ENCODE peak calls at places on chromosomes 4 and X, in ten cellular contexts. One of them, this sample, is unnamed.

GRCh38 chrX:112677167-112677566 is 2.6 kb downstream of the LHFPL1 start:
- DNase-seq in aorta: no peak
- DNase-seq in Calu3: no peak
- DNase-seq in T-helper 2 cell: no peak
- DNase-seq in H54: no peak
- DNase-seq in ACHN: no peak
- DNase-seq in kidney: no peak
- DNase-seq in fibroblast of lung: no peak
- DNase-seq in NCI-H2029: no peak
- DNase-seq in stimulated activated effector memory CD8-positive, alpha-beta T cell treated with anti-CD3 and anti-CD28 coated beads, Interleukin-12 subunit alpha, Interleukin-12 subunit beta, amount 100 ng/mL, for 72 hours: no peak
- DNase-seq in this sample: no peak

GRCh38 chr4:39048291-39048690 is 13.7 kb upstream of the KLHL5 start:
- DNase-seq in aorta: no peak
- DNase-seq in Calu3: no peak
- DNase-seq in T-helper 2 cell: no peak
- DNase-seq in H54: no peak
- DNase-seq in ACHN: no peak
- DNase-seq in kidney: no peak
- DNase-seq in fibroblast of lung: no peak
- DNase-seq in NCI-H2029: no peak
- DNase-seq in stimulated activated effector memory CD8-positive, alpha-beta T cell treated with anti-CD3 and anti-CD28 coated beads, Interleukin-12 subunit alpha, Interleukin-12 subunit beta, amount 100 ng/mL, for 72 hours: no peak
- DNase-seq in this sample: no peak

GRCh38 chr4:150310159-150310895 is 232.1 kb downstream of the DCLK2 start:
- DNase-seq in aorta: no peak
- DNase-seq in Calu3: no peak
- DNase-seq in T-helper 2 cell: no peak
- DNase-seq in H54: no peak
- DNase-seq in ACHN: peak
- DNase-seq in kidney: no peak
- DNase-seq in fibroblast of lung: no peak
- DNase-seq in NCI-H2029: no peak
- DNase-seq in stimulated activated effector memory CD8-positive, alpha-beta T cell treated with anti-CD3 and anti-CD28 coated beads, Interleukin-12 subunit alpha, Interleukin-12 subunit beta, amount 100 ng/mL, for 72 hours: no peak
- DNase-seq in this sample: no peak

GRCh38 chr4:38734886-38735285 is 47.9 kb downstream of the TLR10 start:
- DNase-seq in aorta: no peak
- DNase-seq in Calu3: no peak
- DNase-seq in T-helper 2 cell: no peak
- DNase-seq in H54: no peak
- DNase-seq in ACHN: no peak
- DNase-seq in kidney: no peak
- DNase-seq in fibroblast of lung: no peak
- DNase-seq in NCI-H2029: peak
- DNase-seq in stimulated activated effector memory CD8-positive, alpha-beta T cell treated with anti-CD3 and anti-CD28 coated beads, Interleukin-12 subunit alpha, Interleukin-12 subunit beta, amount 100 ng/mL, for 72 hours: no peak
- DNase-seq in this sample: no peak

GRCh38 chr4:149719357-149719756 is 96.3 kb downstream of the IQCM start:
- DNase-seq in aorta: no peak
- DNase-seq in Calu3: no peak
- DNase-seq in T-helper 2 cell: no peak
- DNase-seq in H54: no peak
- DNase-seq in ACHN: no peak
- DNase-seq in kidney: no peak
- DNase-seq in fibroblast of lung: no peak
- DNase-seq in NCI-H2029: no peak
- DNase-seq in stimulated activated effector memory CD8-positive, alpha-beta T cell treated with anti-CD3 and anti-CD28 coated beads, Interleukin-12 subunit alpha, Interleukin-12 subunit beta, amount 100 ng/mL, for 72 hours: no peak
- DNase-seq in this sample: no peak

GRCh38 chr4:121938282-121939092 is 13.4 kb downstream of the TRPC3 start:
- DNase-seq in aorta: no peak
- DNase-seq in Calu3: no peak
- DNase-seq in T-helper 2 cell: peak
- DNase-seq in H54: no peak
- DNase-seq in ACHN: no peak
- DNase-seq in kidney: no peak
- DNase-seq in fibroblast of lung: no peak
- DNase-seq in NCI-H2029: no peak
- DNase-seq in stimulated activated effector memory CD8-positive, alpha-beta T cell treated with anti-CD3 and anti-CD28 coated beads, Interleukin-12 subunit alpha, Interleukin-12 subunit beta, amount 100 ng/mL, for 72 hours: no peak
- DNase-seq in this sample: no peak

GRCh38 chr4:72779256-72779655 is 210.2 kb upstream of the ADAMTS3 start:
- DNase-seq in aorta: no peak
- DNase-seq in Calu3: no peak
- DNase-seq in T-helper 2 cell: no peak
- DNase-seq in H54: no peak
- DNase-seq in ACHN: no peak
- DNase-seq in kidney: no peak
- DNase-seq in fibroblast of lung: no peak
- DNase-seq in NCI-H2029: no peak
- DNase-seq in stimulated activated effector memory CD8-positive, alpha-beta T cell treated with anti-CD3 and anti-CD28 coated beads, Interleukin-12 subunit alpha, Interleukin-12 subunit beta, amount 100 ng/mL, for 72 hours: no peak
- DNase-seq in this sample: no peak

GRCh38 chrX:101097546-101098453 is at the start of gene CENPI:
- DNase-seq in aorta: peak
- DNase-seq in Calu3: peak
- DNase-seq in T-helper 2 cell: peak
- DNase-seq in H54: peak
- DNase-seq in ACHN: peak
- DNase-seq in kidney: peak
- DNase-seq in fibroblast of lung: peak
- DNase-seq in NCI-H2029: peak
- DNase-seq in stimulated activated effector memory CD8-positive, alpha-beta T cell treated with anti-CD3 and anti-CD28 coated beads, Interleukin-12 subunit alpha, Interleukin-12 subunit beta, amount 100 ng/mL, for 72 hours: peak
- DNase-seq in this sample: peak

GRCh38 chr4:71602271-71602890 is 181.5 kb downstream of the GC start:
- DNase-seq in aorta: no peak
- DNase-seq in Calu3: peak
- DNase-seq in T-helper 2 cell: no peak
- DNase-seq in H54: no peak
- DNase-seq in ACHN: no peak
- DNase-seq in kidney: no peak
- DNase-seq in fibroblast of lung: no peak
- DNase-seq in NCI-H2029: no peak
- DNase-seq in stimulated activated effector memory CD8-positive, alpha-beta T cell treated with anti-CD3 and anti-CD28 coated beads, Interleukin-12 subunit alpha, Interleukin-12 subunit beta, amount 100 ng/mL, for 72 hours: no peak
- DNase-seq in this sample: no peak

GRCh38 chrX:151871244-151871643 is 41.4 kb upstream of the MAGEA4 start:
- DNase-seq in aorta: no peak
- DNase-seq in Calu3: peak
- DNase-seq in T-helper 2 cell: no peak
- DNase-seq in H54: peak
- DNase-seq in ACHN: peak
- DNase-seq in kidney: no peak
- DNase-seq in fibroblast of lung: peak
- DNase-seq in NCI-H2029: no peak
- DNase-seq in stimulated activated effector memory CD8-positive, alpha-beta T cell treated with anti-CD3 and anti-CD28 coated beads, Interleukin-12 subunit alpha, Interleukin-12 subunit beta, amount 100 ng/mL, for 72 hours: no peak
- DNase-seq in this sample: no peak

GRCh38 chrX:55056820-55057690 is 17.8 kb upstream of the PAGE2B start:
- DNase-seq in aorta: no peak
- DNase-seq in Calu3: no peak
- DNase-seq in T-helper 2 cell: peak
- DNase-seq in H54: no peak
- DNase-seq in ACHN: no peak
- DNase-seq in kidney: no peak
- DNase-seq in fibroblast of lung: peak
- DNase-seq in NCI-H2029: no peak
- DNase-seq in stimulated activated effector memory CD8-positive, alpha-beta T cell treated with anti-CD3 and anti-CD28 coated beads, Interleukin-12 subunit alpha, Interleukin-12 subunit beta, amount 100 ng/mL, for 72 hours: no peak
- DNase-seq in this sample: no peak

GRCh38 chrX:132774312-132774711 is 184.1 kb downstream of the HS6ST2 start:
- DNase-seq in aorta: no peak
- DNase-seq in Calu3: no peak
- DNase-seq in T-helper 2 cell: no peak
- DNase-seq in H54: no peak
- DNase-seq in ACHN: no peak
- DNase-seq in kidney: no peak
- DNase-seq in fibroblast of lung: no peak
- DNase-seq in NCI-H2029: no peak
- DNase-seq in stimulated activated effector memory CD8-positive, alpha-beta T cell treated with anti-CD3 and anti-CD28 coated beads, Interleukin-12 subunit alpha, Interleukin-12 subunit beta, amount 100 ng/mL, for 72 hours: no peak
- DNase-seq in this sample: no peak

GRCh38 chr4:156347412-156348075 is 393.9 kb upstream of the CTSO start:
- DNase-seq in aorta: no peak
- DNase-seq in Calu3: no peak
- DNase-seq in T-helper 2 cell: no peak
- DNase-seq in H54: no peak
- DNase-seq in ACHN: peak
- DNase-seq in kidney: no peak
- DNase-seq in fibroblast of lung: peak
- DNase-seq in NCI-H2029: no peak
- DNase-seq in stimulated activated effector memory CD8-positive, alpha-beta T cell treated with anti-CD3 and anti-CD28 coated beads, Interleukin-12 subunit alpha, Interleukin-12 subunit beta, amount 100 ng/mL, for 72 hours: no peak
- DNase-seq in this sample: no peak

GRCh38 chr4:150238591-150238990 is 160.3 kb downstream of the DCLK2 start:
- DNase-seq in aorta: no peak
- DNase-seq in Calu3: no peak
- DNase-seq in T-helper 2 cell: no peak
- DNase-seq in H54: no peak
- DNase-seq in ACHN: no peak
- DNase-seq in kidney: no peak
- DNase-seq in fibroblast of lung: peak
- DNase-seq in NCI-H2029: no peak
- DNase-seq in stimulated activated effector memory CD8-positive, alpha-beta T cell treated with anti-CD3 and anti-CD28 coated beads, Interleukin-12 subunit alpha, Interleukin-12 subunit beta, amount 100 ng/mL, for 72 hours: no peak
- DNase-seq in this sample: no peak

GRCh38 chr4:184845367-184846011 is 19.7 kb upstream of the ACSL1 start:
- DNase-seq in aorta: no peak
- DNase-seq in Calu3: peak
- DNase-seq in T-helper 2 cell: no peak
- DNase-seq in H54: no peak
- DNase-seq in ACHN: no peak
- DNase-seq in kidney: no peak
- DNase-seq in fibroblast of lung: peak
- DNase-seq in NCI-H2029: no peak
- DNase-seq in stimulated activated effector memory CD8-positive, alpha-beta T cell treated with anti-CD3 and anti-CD28 coated beads, Interleukin-12 subunit alpha, Interleukin-12 subunit beta, amount 100 ng/mL, for 72 hours: no peak
- DNase-seq in this sample: no peak

GRCh38 chr4:74875451-74875850 is 57.5 kb upstream of the PARM1 start:
- DNase-seq in aorta: no peak
- DNase-seq in Calu3: no peak
- DNase-seq in T-helper 2 cell: no peak
- DNase-seq in H54: no peak
- DNase-seq in ACHN: no peak
- DNase-seq in kidney: no peak
- DNase-seq in fibroblast of lung: no peak
- DNase-seq in NCI-H2029: no peak
- DNase-seq in stimulated activated effector memory CD8-positive, alpha-beta T cell treated with anti-CD3 and anti-CD28 coated beads, Interleukin-12 subunit alpha, Interleukin-12 subunit beta, amount 100 ng/mL, for 72 hours: no peak
- DNase-seq in this sample: peak

GRCh38 chr4:8641931-8642650 is 49.5 kb downstream of the CPZ start:
- DNase-seq in aorta: no peak
- DNase-seq in Calu3: no peak
- DNase-seq in T-helper 2 cell: no peak
- DNase-seq in H54: no peak
- DNase-seq in ACHN: no peak
- DNase-seq in kidney: peak
- DNase-seq in fibroblast of lung: no peak
- DNase-seq in NCI-H2029: no peak
- DNase-seq in stimulated activated effector memory CD8-positive, alpha-beta T cell treated with anti-CD3 and anti-CD28 coated beads, Interleukin-12 subunit alpha, Interleukin-12 subunit beta, amount 100 ng/mL, for 72 hours: no peak
- DNase-seq in this sample: no peak

GRCh38 chrX:110741213-110741796 is 54.3 kb downstream of the CHRDL1 start:
- DNase-seq in aorta: no peak
- DNase-seq in Calu3: no peak
- DNase-seq in T-helper 2 cell: no peak
- DNase-seq in H54: peak
- DNase-seq in ACHN: peak
- DNase-seq in kidney: no peak
- DNase-seq in fibroblast of lung: peak
- DNase-seq in NCI-H2029: no peak
- DNase-seq in stimulated activated effector memory CD8-positive, alpha-beta T cell treated with anti-CD3 and anti-CD28 coated beads, Interleukin-12 subunit alpha, Interleukin-12 subunit beta, amount 100 ng/mL, for 72 hours: no peak
- DNase-seq in this sample: no peak

GRCh38 chrX:27679281-27679680 is 89.1 kb downstream of the DCAF8L2 start:
- DNase-seq in aorta: no peak
- DNase-seq in Calu3: no peak
- DNase-seq in T-helper 2 cell: no peak
- DNase-seq in H54: no peak
- DNase-seq in ACHN: no peak
- DNase-seq in kidney: no peak
- DNase-seq in fibroblast of lung: no peak
- DNase-seq in NCI-H2029: no peak
- DNase-seq in stimulated activated effector memory CD8-positive, alpha-beta T cell treated with anti-CD3 and anti-CD28 coated beads, Interleukin-12 subunit alpha, Interleukin-12 subunit beta, amount 100 ng/mL, for 72 hours: no peak
- DNase-seq in this sample: no peak

GRCh38 chr4:52028970-52029369 is 8.8 kb upstream of the LRRC66 start:
- DNase-seq in aorta: no peak
- DNase-seq in Calu3: no peak
- DNase-seq in T-helper 2 cell: no peak
- DNase-seq in H54: no peak
- DNase-seq in ACHN: peak
- DNase-seq in kidney: no peak
- DNase-seq in fibroblast of lung: peak
- DNase-seq in NCI-H2029: no peak
- DNase-seq in stimulated activated effector memory CD8-positive, alpha-beta T cell treated with anti-CD3 and anti-CD28 coated beads, Interleukin-12 subunit alpha, Interleukin-12 subunit beta, amount 100 ng/mL, for 72 hours: no peak
- DNase-seq in this sample: no peak

GRCh38 chrX:112979879-112980278 is 139.2 kb upstream of the AMOT start:
- DNase-seq in aorta: no peak
- DNase-seq in Calu3: no peak
- DNase-seq in T-helper 2 cell: no peak
- DNase-seq in H54: no peak
- DNase-seq in ACHN: no peak
- DNase-seq in kidney: no peak
- DNase-seq in fibroblast of lung: no peak
- DNase-seq in NCI-H2029: no peak
- DNase-seq in stimulated activated effector memory CD8-positive, alpha-beta T cell treated with anti-CD3 and anti-CD28 coated beads, Interleukin-12 subunit alpha, Interleukin-12 subunit beta, amount 100 ng/mL, for 72 hours: no peak
- DNase-seq in this sample: no peak

GRCh38 chrX:47351706-47352105 is 18.7 kb upstream of the ZNF157 start:
- DNase-seq in aorta: no peak
- DNase-seq in Calu3: no peak
- DNase-seq in T-helper 2 cell: no peak
- DNase-seq in H54: no peak
- DNase-seq in ACHN: no peak
- DNase-seq in kidney: no peak
- DNase-seq in fibroblast of lung: peak
- DNase-seq in NCI-H2029: no peak
- DNase-seq in stimulated activated effector memory CD8-positive, alpha-beta T cell treated with anti-CD3 and anti-CD28 coated beads, Interleukin-12 subunit alpha, Interleukin-12 subunit beta, amount 100 ng/mL, for 72 hours: no peak
- DNase-seq in this sample: no peak

GRCh38 chr4:2069986-2070385 is 10.9 kb downstream of the NAT8L start:
- DNase-seq in aorta: no peak
- DNase-seq in Calu3: no peak
- DNase-seq in T-helper 2 cell: no peak
- DNase-seq in H54: no peak
- DNase-seq in ACHN: no peak
- DNase-seq in kidney: peak
- DNase-seq in fibroblast of lung: no peak
- DNase-seq in NCI-H2029: no peak
- DNase-seq in stimulated activated effector memory CD8-positive, alpha-beta T cell treated with anti-CD3 and anti-CD28 coated beads, Interleukin-12 subunit alpha, Interleukin-12 subunit beta, amount 100 ng/mL, for 72 hours: no peak
- DNase-seq in this sample: no peak

GRCh38 chr4:56910172-56910967 is 2.7 kb downstream of the REST start:
- DNase-seq in aorta: no peak
- DNase-seq in Calu3: no peak
- DNase-seq in T-helper 2 cell: no peak
- DNase-seq in H54: no peak
- DNase-seq in ACHN: no peak
- DNase-seq in kidney: no peak
- DNase-seq in fibroblast of lung: no peak
- DNase-seq in NCI-H2029: no peak
- DNase-seq in stimulated activated effector memory CD8-positive, alpha-beta T cell treated with anti-CD3 and anti-CD28 coated beads, Interleukin-12 subunit alpha, Interleukin-12 subunit beta, amount 100 ng/mL, for 72 hours: no peak
- DNase-seq in this sample: no peak

GRCh38 chrX:9517062-9517461 is 52.2 kb downstream of the TBL1X start:
- DNase-seq in aorta: no peak
- DNase-seq in Calu3: no peak
- DNase-seq in T-helper 2 cell: no peak
- DNase-seq in H54: no peak
- DNase-seq in ACHN: no peak
- DNase-seq in kidney: no peak
- DNase-seq in fibroblast of lung: no peak
- DNase-seq in NCI-H2029: no peak
- DNase-seq in stimulated activated effector memory CD8-positive, alpha-beta T cell treated with anti-CD3 and anti-CD28 coated beads, Interleukin-12 subunit alpha, Interleukin-12 subunit beta, amount 100 ng/mL, for 72 hours: no peak
- DNase-seq in this sample: no peak

GRCh38 chr4:132614682-132615081 is 534.4 kb upstream of the PCDH10 start:
- DNase-seq in aorta: no peak
- DNase-seq in Calu3: no peak
- DNase-seq in T-helper 2 cell: no peak
- DNase-seq in H54: no peak
- DNase-seq in ACHN: peak
- DNase-seq in kidney: no peak
- DNase-seq in fibroblast of lung: peak
- DNase-seq in NCI-H2029: no peak
- DNase-seq in stimulated activated effector memory CD8-positive, alpha-beta T cell treated with anti-CD3 and anti-CD28 coated beads, Interleukin-12 subunit alpha, Interleukin-12 subunit beta, amount 100 ng/mL, for 72 hours: no peak
- DNase-seq in this sample: no peak

GRCh38 chrX:136643243-136643642 is 4.7 kb upstream of the CD40LG start:
- DNase-seq in aorta: no peak
- DNase-seq in Calu3: no peak
- DNase-seq in T-helper 2 cell: no peak
- DNase-seq in H54: no peak
- DNase-seq in ACHN: no peak
- DNase-seq in kidney: no peak
- DNase-seq in fibroblast of lung: no peak
- DNase-seq in NCI-H2029: no peak
- DNase-seq in stimulated activated effector memory CD8-positive, alpha-beta T cell treated with anti-CD3 and anti-CD28 coated beads, Interleukin-12 subunit alpha, Interleukin-12 subunit beta, amount 100 ng/mL, for 72 hours: no peak
- DNase-seq in this sample: no peak

GRCh38 chrX:153952373-153953026 is 8.1 kb upstream of the RENBP start:
- DNase-seq in aorta: no peak
- DNase-seq in Calu3: no peak
- DNase-seq in T-helper 2 cell: no peak
- DNase-seq in H54: no peak
- DNase-seq in ACHN: no peak
- DNase-seq in kidney: no peak
- DNase-seq in fibroblast of lung: no peak
- DNase-seq in NCI-H2029: no peak
- DNase-seq in stimulated activated effector memory CD8-positive, alpha-beta T cell treated with anti-CD3 and anti-CD28 coated beads, Interleukin-12 subunit alpha, Interleukin-12 subunit beta, amount 100 ng/mL, for 72 hours: no peak
- DNase-seq in this sample: no peak